ENCODE peak calls at places on chromosomes 12 and 14, in nine cellular contexts. P is MCF 10A; X is KBM-7; I is WTC11; B is NCI-H2081; Z is stimulated activated CD8-positive, alpha-beta memory T cell treated with anti-CD3 and anti-CD28 coated beads, Interleukin-4, amount 100 ng/mL, for 48 hours; E is activated T-cell treated with anti-CD3 and anti-CD28 coated beads, Interleukin-2, amount 50 U/mL, for 72 hours; O is lower leg skin; Y is GM23338. D is an unnamed sample.

GRCh38 chr12:3041558-3042164 is 35.5 kb upstream of the TSPAN9 start:
- DNase-seq in O (no peak), Y (peak), Z (peak), E (peak), X (peak), B (peak), I (peak), P (peak), D (peak)

GRCh38 chr12:107478881-107479280 is 206.7 kb upstream of the PWP1 start:
- DNase-seq in E (no peak), B (no peak), X (no peak), I (no peak), Y (no peak), O (no peak), P (peak), Z (no peak), D (no peak)

GRCh38 chr12:100901266-100901665 is 106.7 kb downstream of the ANO4 start:
- DNase-seq in X (no peak), B (no peak), I (no peak), O (no peak), Y (no peak), P (no peak), E (no peak), Z (no peak), D (no peak)

GRCh38 chr14:49641697-49642129 is 6.7 kb upstream of the DNAAF2 start:
- DNase-seq in P (no peak), O (no peak), X (no peak), Z (no peak), I (no peak), E (no peak), B (peak), Y (peak), D (no peak)

GRCh38 chr12:111389635-111390034 is 16.1 kb upstream of the SH2B3 start:
- DNase-seq in Z (no peak), O (no peak), P (no peak), I (no peak), X (no peak), Y (no peak), E (no peak), B (no peak), D (no peak)

GRCh38 chr12:76029982-76030377 is 1.6 kb downstream of the PHLDA1 start:
- DNase-seq in B (no peak), P (peak), Z (peak), O (no peak), Y (peak), X (no peak), E (peak), I (peak), D (no peak)

GRCh38 chr14:35459779-35460178 is 55.2 kb upstream of the NFKBIA start:
- DNase-seq in Y (no peak), Z (no peak), P (no peak), I (no peak), B (no peak), X (no peak), E (no peak), O (no peak), D (no peak)

GRCh38 chr12:22803725-22804124 is 178.8 kb downstream of the ETNK1 start:
- DNase-seq in Y (peak), P (no peak), I (peak), O (no peak), Z (no peak), E (no peak), X (no peak), B (no peak), D (no peak)

GRCh38 chr14:28820677-28821076 is 54.1 kb downstream of the FOXG1 start:
- DNase-seq in I (no peak), E (no peak), X (no peak), Z (no peak), O (no peak), Y (no peak), P (no peak), B (no peak), D (no peak)

GRCh38 chr14:67237591-67237990 is 3.6 kb upstream of the PALS1 start:
- DNase-seq in P (no peak), B (no peak), I (no peak), Z (no peak), Y (no peak), O (no peak), E (no peak), X (no peak), D (no peak)

GRCh38 chr12:1527789-1528188 is 66.6 kb downstream of the FBXL14 start:
- DNase-seq in O (peak), X (no peak), Y (no peak), P (peak), E (no peak), B (no peak), I (no peak), Z (no peak), D (no peak)

GRCh38 chr14:48937796-48938195 is 648.4 kb downstream of the RPS29 start:
- DNase-seq in I (no peak), Y (no peak), X (no peak), E (no peak), B (peak), P (peak), Z (no peak), O (no peak), D (no peak)

GRCh38 chr12:55931780-55932545 is 1.0 kb downstream of the DGKA start:
- DNase-seq in Z (peak), Y (peak), O (peak), I (peak), B (peak), E (peak), X (no peak), P (no peak), D (no peak)

GRCh38 chr14:31166271-31166561 is 41.4 kb downstream of the HECTD1 start:
- DNase-seq in Z (no peak), B (no peak), X (no peak), P (peak), O (no peak), Y (no peak), I (no peak), E (no peak), D (no peak)

GRCh38 chr14:49593016-49593415 is 5.7 kb upstream of the LRR1 start:
- DNase-seq in Y (no peak), O (no peak), Z (no peak), X (no peak), I (no peak), P (no peak), B (no peak), E (no peak), D (no peak)